ENCODE peak calls at places on chromosomes 6 and 20, in ten cellular contexts. I is left lung, C is IMR-90, X is mesothelial cell of epicardium, E is lung, W is glutamatergic neuron, B is AG09309, J is transverse colon, V is left ventricle myocardium inferior, D is GM06990. A is an unnamed sample.

GRCh38 chr6:3751019-3751729 is at the start of gene PXDC1:
- DNase-seq in E (no peak), I (no peak), D (no peak), V (no peak), W (no peak), C (no peak), J (no peak), B (no peak), X (peak; percentile 61), A (peak; percentile 32)

GRCh38 chr6:159169557-159170332 is 545 bp downstream of the FNDC1 start:
- DNase-seq in X (peak; percentile 55), E (no peak), B (no peak), D (peak; percentile 29), C (peak; percentile 14), W (peak; percentile 72), I (no peak), V (peak; percentile 22), J (no peak), A (no peak)

GRCh38 chr20:49853640-49854039 is 41.0 kb downstream of the SLC9A8 start:
- DNase-seq in J (no peak), D (no peak), W (peak; percentile 27), V (no peak), X (no peak), C (peak; percentile 86), I (no peak), B (peak; percentile 45), E (no peak), A (no peak)

GRCh38 chr20:58751956-58752355 is 59.4 kb downstream of the NPEPL1 start:
- DNase-seq in W (no peak), I (no peak), C (no peak), X (no peak), E (no peak), B (no peak), J (no peak), V (no peak), D (no peak), A (no peak)

GRCh38 chr6:43695078-43695966 is 7.7 kb upstream of the MRPS18A start:
- DNase-seq in I (peak; percentile 84), J (peak; percentile 90), V (peak; percentile 46), W (peak; percentile 37), D (no peak), X (no peak), C (no peak), E (peak; percentile 80), B (no peak), A (no peak)

GRCh38 chr6:162261598-162261997 is 466.0 kb downstream of the PRKN start:
- DNase-seq in W (no peak), C (no peak), I (no peak), E (no peak), V (no peak), J (no peak), X (no peak), B (no peak), D (no peak), A (no peak)

GRCh38 chr20:48066256-48066655 is 281.0 kb upstream of the SULF2 start:
- DNase-seq in V (no peak), J (no peak), D (no peak), I (no peak), X (no peak), W (no peak), E (no peak), B (peak; percentile 95), C (peak; percentile 31), A (no peak)

GRCh38 chr20:16147916-16148315 is 425.3 kb downstream of the KIF16B start:
- DNase-seq in D (no peak), W (no peak), B (no peak), J (no peak), E (no peak), C (no peak), V (no peak), X (no peak), I (no peak), A (no peak)

DNA sequence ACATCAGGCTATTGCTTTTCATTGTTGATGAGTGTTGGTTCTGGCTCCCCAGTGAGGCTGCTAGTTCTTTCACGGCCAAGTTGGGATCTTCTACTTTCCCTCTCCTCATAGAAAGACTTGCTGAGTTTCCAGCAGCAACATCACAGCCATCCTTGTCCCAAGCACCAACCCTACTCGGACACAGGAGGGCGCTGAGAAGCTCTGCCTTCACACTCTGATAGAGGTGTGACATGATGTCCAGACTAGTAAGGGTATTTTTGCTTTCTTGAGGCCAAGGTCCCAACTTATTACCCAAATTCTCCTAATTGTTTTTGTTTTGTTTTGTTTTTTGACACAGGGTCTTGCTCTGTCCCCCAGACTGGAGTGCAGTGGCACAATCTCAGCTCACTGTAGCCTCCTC is 3.0 kb upstream of the GCM1 start:
- DNase-seq in V (no peak), X (no peak), J (no peak), W (no peak), E (no peak), B (no peak), D (peak; percentile 21), I (no peak), C (no peak), A (peak; percentile 30)
- TF ChIP-seq CTCF in V (no peak), X (no peak), J (no peak), W (no peak), E (no peak), B (peak; percentile 34), D (peak; percentile 50), I (no peak), C (peak; percentile 11), A (peak; percentile 34)

GRCh38 chr6:82000551-82000950 is 247.0 kb downstream of the IBTK start:
- DNase-seq in V (no peak), B (no peak), E (no peak), W (no peak), C (no peak), D (no peak), I (no peak), X (no peak), J (no peak), A (no peak)

GRCh38 chr6:82006027-82006738 is 241.4 kb downstream of the IBTK start:
- DNase-seq in X (no peak), B (no peak), W (no peak), J (peak; percentile 9), V (no peak), E (no peak), C (peak; percentile 40), I (no peak), D (peak; percentile 24), A (peak; percentile 49)
- TF ChIP-seq CTCF in X (peak; percentile 17), B (peak; percentile 68), W (peak; percentile 28), J (peak; percentile 55), V (peak; percentile 60), E (no peak), C (peak; percentile 65), I (no peak), D (peak; percentile 81), A (peak; percentile 49)

GRCh38 chr6:37960139-37960935 is 140.8 kb downstream of the ZFAND3 start:
- DNase-seq in D (peak; percentile 25), C (no peak), I (no peak), B (no peak), V (no peak), J (no peak), W (no peak), E (no peak), X (no peak), A (peak; percentile 43)
- TF ChIP-seq CTCF in D (no peak), C (no peak), I (no peak), B (no peak), V (no peak), J (no peak), W (no peak), E (no peak), X (no peak), A (no peak)

GRCh38 chr6:117265425-117266266 is at the start of gene VGLL2:
- DNase-seq in I (peak; percentile 39), E (no peak), V (peak; percentile 27), W (peak; percentile 77), X (peak; percentile 69), J (peak; percentile 35), B (no peak), C (peak; percentile 18), D (peak; percentile 21), A (no peak)

GRCh38 chr6:117266267-117266797 is 974 bp downstream of the VGLL2 start:
- DNase-seq in W (no peak), X (no peak), V (no peak), D (no peak), B (no peak), E (no peak), I (no peak), J (no peak), C (no peak), A (no peak)

GRCh38 chr6:117269649-117270120 is 4.3 kb downstream of the VGLL2 start:
- DNase-seq in J (no peak), I (no peak), D (no peak), V (no peak), B (no peak), C (no peak), E (no peak), X (no peak), W (no peak), A (no peak)

GRCh38 chr6:117266948-117267347 is 1.6 kb downstream of the VGLL2 start:
- DNase-seq in J (no peak), C (no peak), W (no peak), V (no peak), E (no peak), B (no peak), D (no peak), X (no peak), I (no peak), A (no peak)

GRCh38 chr6:117267766-117268534 is 2.6 kb downstream of the VGLL2 start:
- DNase-seq in J (no peak), E (no peak), V (no peak), I (no peak), W (peak; percentile 46), X (no peak), D (no peak), C (no peak), B (no peak), A (no peak)
- TF ChIP-seq CTCF in J (no peak), E (no peak), V (no peak), I (no peak), W (peak; percentile 39), X (no peak), D (peak; percentile 19), C (no peak), B (no peak), A (peak; percentile 12)

GRCh38 chr6:35088281-35089215 is 52.6 kb downstream of the TCP11 start:
- DNase-seq in D (no peak), J (no peak), B (no peak), W (no peak), I (no peak), E (no peak), C (no peak), X (peak; percentile 30), V (no peak), A (no peak)
- TF ChIP-seq CTCF in D (no peak), J (no peak), B (no peak), W (no peak), I (no peak), E (no peak), C (no peak), X (no peak), V (no peak), A (no peak)

DNA sequence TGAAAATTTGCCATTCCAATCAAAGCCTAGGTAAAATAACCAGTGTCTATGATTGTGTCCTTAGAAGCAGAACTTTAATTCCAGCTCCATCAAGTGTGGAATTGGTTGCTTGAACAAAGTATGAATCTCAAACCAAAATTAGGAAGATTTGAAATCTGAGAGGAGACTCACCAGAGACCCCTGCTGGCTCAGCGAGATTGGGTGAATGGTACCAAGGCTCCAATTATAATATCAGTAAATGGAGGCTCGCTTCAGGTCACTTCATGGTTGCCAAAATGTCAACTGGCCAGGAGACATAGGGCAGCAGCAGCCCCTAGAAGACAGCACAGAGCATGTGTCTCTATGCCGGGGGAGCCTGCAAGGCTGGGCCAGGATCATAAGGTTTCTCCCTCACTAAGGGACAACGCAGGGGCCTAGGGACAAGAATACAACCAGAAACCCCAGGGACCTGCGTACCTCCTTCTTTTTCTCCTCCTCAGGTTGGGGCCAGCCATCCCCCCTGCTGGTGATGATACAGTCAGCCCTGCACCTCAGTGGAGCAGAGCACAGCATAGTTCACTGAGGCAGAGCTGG is 14.0 kb downstream of the RBL1 start:
- DNase-seq in J (peak; percentile 17), D (no peak), E (no peak), V (no peak), C (no peak), B (no peak), I (no peak), X (no peak), W (peak; percentile 22), A (peak; percentile 32)
- TF ChIP-seq CTCF in J (no peak), D (peak; percentile 78), E (peak; percentile 25), V (peak; percentile 19), C (peak; percentile 55), B (peak; percentile 52), I (no peak), X (peak; percentile 29), W (peak; percentile 40), A (peak; percentile 55)

A was measured in GM12865.